ENCODE peak calls at places on chromosomes 11 and 22, in six cellular contexts. V, M, D, K, P and W are unnamed samples.

GRCh38 chr11:108319541-108320145 is 96.8 kb downstream of the ATM start:
- DNase-seq in M (no peak), V (peak), D (no peak), K (no peak), P (peak), W (no peak)

GRCh38 chr11:4448995-4449394 is at the start of gene OR52K2:
- DNase-seq in V (no peak), D (no peak), M (no peak), K (no peak), P (no peak), W (no peak)

GRCh38 chr22:38744981-38745380 is 10.8 kb downstream of the SUN2 start:
- DNase-seq in D (no peak), K (no peak), V (no peak), M (no peak), P (no peak), W (no peak)

GRCh38 chr22:23113067-23113846 is 28.5 kb downstream of the RSPH14 start:
- DNase-seq in M (no peak), V (peak), K (no peak), P (peak), D (no peak), W (no peak)

GRCh38 chr11:119680899-119681370 is 48.1 kb downstream of the NECTIN1 start:
- DNase-seq in V (no peak), K (no peak), P (peak), D (no peak), M (peak), W (peak)

GRCh38 chr11:66676931-66677598 is 622 bp downstream of the RBM4B start:
- DNase-seq in M (no peak), K (no peak), D (no peak), V (peak), P (peak), W (no peak)

GRCh38 chr11:44315947-44316387 is 6.0 kb upstream of the ALX4 start:
- DNase-seq in M (no peak), K (no peak), V (peak), D (no peak), P (peak), W (no peak)

GRCh38 chr11:72781313-72782080 is 12.3 kb downstream of the STARD10 start:
- DNase-seq in K (no peak), M (no peak), D (no peak), P (no peak), V (no peak), W (peak)

GRCh38 chr22:17035246-17035645 is 27.2 kb upstream of the GAB4 start:
- DNase-seq in V (no peak), D (no peak), P (no peak), K (no peak), M (no peak), W (no peak)

GRCh38 chr11:46210133-46210636 is 67.3 kb upstream of the CREB3L1 start:
- DNase-seq in P (peak), D (no peak), M (no peak), V (peak), K (no peak), W (no peak)

GRCh38 chr11:114815761-114816160 is 137.4 kb downstream of the NXPE2 start:
- DNase-seq in V (no peak), M (no peak), D (no peak), K (no peak), P (no peak), W (no peak)

GRCh38 chr11:114812698-114813097 is 134.4 kb downstream of the NXPE2 start:
- DNase-seq in D (no peak), K (no peak), V (no peak), P (no peak), M (no peak), W (no peak)

GRCh38 chr11:114811971-114812370 is 133.6 kb downstream of the NXPE2 start:
- DNase-seq in V (no peak), K (no peak), M (no peak), P (no peak), D (no peak), W (no peak)

GRCh38 chr11:114813216-114813615 is 134.9 kb downstream of the NXPE2 start:
- DNase-seq in V (no peak), D (no peak), K (no peak), M (no peak), P (no peak), W (no peak)

DNA sequence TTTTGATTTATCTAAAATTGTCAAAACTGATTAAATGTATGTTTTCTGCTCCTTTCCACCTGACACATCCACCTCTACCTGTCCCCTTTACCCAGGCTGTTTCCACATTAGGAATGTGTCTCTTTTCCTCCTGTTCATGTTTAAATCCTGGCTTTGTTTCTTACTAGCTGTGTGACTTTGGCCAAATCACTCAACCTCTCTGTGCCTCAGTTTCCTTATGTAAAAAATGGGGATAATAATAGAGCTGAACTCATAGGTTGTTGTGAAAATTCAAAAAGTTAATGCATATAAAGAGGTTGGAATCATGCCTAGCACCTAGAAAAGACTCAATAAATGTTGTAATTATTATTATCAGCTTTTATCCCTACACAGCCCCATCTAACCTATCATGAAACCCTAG is 136.8 kb downstream of the NXPE2 start:
- DNase-seq in V (no peak), M (no peak), D (no peak), P (no peak), K (no peak), W (no peak)
- TF ChIP-seq CTCF in V (no peak), M (no peak), D (no peak), P (no peak), K (no peak), W (no peak)

DNA sequence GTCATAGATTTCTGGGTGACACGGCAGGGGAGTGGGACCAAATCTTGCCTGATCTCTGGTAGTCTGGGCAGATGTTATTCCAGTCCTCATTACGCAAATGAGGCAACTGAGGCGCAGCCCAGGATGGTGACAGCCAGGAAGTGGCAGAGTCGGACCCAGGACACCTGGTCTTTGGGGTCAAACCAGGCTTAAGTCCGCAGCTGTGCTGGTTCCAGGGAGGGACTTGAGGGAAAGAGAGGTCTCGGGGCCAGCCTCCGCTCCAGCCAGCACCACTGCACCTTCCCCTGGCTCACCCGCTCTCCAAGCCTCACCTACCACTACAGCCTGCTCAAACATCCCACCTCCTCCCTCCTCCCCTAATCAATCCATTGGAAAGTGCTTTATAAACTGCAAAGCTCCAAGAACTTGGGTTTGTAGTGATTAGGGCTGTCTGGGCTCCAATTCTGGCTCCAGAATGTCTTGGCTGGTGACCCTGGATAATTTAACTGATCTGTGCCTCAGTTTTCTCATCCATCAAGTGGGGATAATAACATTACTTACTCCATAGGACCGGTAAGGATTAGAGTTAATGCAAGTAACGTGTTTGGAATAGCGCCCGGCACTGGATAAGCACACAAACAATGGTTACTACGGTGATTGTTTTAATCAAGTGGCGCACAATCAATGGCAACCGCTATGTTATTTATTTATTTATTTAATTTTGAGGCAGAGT is 526 bp upstream of the PNPLA5 start:
- DNase-seq in K (no peak), M (no peak), V (no peak), D (no peak), P (no peak), W (no peak)
- TF ChIP-seq CTCF in K (no peak), M (no peak), V (no peak), D (no peak), P (no peak), W (no peak)

DNA sequence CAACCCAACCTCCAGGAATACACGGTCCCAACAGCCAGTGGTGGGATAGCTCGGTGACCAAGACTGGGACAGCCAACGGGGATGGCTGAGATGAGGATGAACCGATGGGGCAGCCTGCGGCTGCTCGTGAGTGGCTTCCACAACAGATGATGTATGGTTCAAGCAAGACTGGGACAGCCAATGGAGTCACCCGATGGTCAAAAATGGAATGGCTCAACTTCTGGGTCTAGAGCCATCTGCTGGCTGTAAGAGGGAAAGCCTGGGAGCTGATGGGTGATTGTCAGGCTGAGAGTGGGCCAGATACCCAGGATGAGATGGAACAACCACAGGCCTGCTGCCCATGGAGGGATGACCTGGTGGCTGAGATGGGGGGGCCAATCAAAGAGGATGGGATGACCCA is 35.5 kb downstream of the SYT7 start:
- DNase-seq in K (no peak), M (no peak), D (no peak), P (no peak), V (no peak), W (no peak)
- TF ChIP-seq CTCF in K (no peak), M (no peak), D (no peak), P (peak), V (peak), W (peak)

GRCh38 chr22:27597703-27598444 is 203.7 kb downstream of the MN1 start:
- DNase-seq in V (no peak), P (no peak), M (no peak), K (no peak), D (no peak), W (no peak)
- TF ChIP-seq CTCF in V (no peak), P (no peak), M (no peak), K (no peak), D (no peak), W (no peak)

DNA sequence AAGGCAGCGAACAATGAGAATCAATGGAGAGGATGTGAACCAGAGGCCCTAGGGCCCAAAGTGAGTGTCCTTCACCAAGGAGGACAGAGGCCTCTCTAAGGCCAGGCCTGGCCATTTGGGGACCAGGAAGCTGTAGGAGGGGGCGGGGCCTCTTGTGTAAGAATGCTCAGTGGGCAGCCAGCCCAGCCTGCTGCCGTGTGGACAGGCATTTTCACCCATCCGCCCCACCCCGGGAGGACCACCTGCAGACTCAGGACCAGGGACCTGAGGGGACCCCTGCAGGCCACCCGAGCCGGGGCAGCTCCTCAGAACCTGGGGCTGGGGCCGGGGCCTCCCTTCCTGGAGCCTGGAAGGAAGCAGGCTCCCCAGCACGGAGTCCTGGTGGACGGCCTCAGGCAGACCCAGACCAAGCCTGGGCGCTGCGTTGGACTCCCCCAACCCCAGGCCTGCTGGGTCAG is 1.7 kb upstream of the TRABD start:
- DNase-seq in V (peak), D (no peak), P (peak), M (no peak), K (peak), W (peak)
- TF ChIP-seq CTCF in V (no peak), D (no peak), P (no peak), M (no peak), K (no peak), W (peak)

GRCh38 chr22:46568102-46568809 is 30.8 kb upstream of the CELSR1 start:
- DNase-seq in D (no peak), M (no peak), V (no peak), P (no peak), K (no peak), W (no peak)
- TF ChIP-seq CTCF in D (no peak), M (no peak), V (peak), P (no peak), K (no peak), W (no peak)

GRCh38 chr11:58744988-58745704 is 13.4 kb upstream of the GLYAT start:
- DNase-seq in M (no peak), D (no peak), K (no peak), P (no peak), V (no peak), W (no peak)

GRCh38 chr11:58742140-58742539 is 10.4 kb upstream of the GLYAT start:
- DNase-seq in K (no peak), V (no peak), P (no peak), M (no peak), D (no peak), W (no peak)

GRCh38 chr11:58745705-58746364 is 14.1 kb upstream of the GLYAT start:
- DNase-seq in V (peak), M (no peak), K (no peak), D (no peak), P (no peak), W (no peak)

GRCh38 chr11:58741127-58741526 is 9.4 kb upstream of the GLYAT start:
- DNase-seq in D (no peak), P (no peak), K (no peak), V (no peak), M (no peak), W (no peak)

DNA sequence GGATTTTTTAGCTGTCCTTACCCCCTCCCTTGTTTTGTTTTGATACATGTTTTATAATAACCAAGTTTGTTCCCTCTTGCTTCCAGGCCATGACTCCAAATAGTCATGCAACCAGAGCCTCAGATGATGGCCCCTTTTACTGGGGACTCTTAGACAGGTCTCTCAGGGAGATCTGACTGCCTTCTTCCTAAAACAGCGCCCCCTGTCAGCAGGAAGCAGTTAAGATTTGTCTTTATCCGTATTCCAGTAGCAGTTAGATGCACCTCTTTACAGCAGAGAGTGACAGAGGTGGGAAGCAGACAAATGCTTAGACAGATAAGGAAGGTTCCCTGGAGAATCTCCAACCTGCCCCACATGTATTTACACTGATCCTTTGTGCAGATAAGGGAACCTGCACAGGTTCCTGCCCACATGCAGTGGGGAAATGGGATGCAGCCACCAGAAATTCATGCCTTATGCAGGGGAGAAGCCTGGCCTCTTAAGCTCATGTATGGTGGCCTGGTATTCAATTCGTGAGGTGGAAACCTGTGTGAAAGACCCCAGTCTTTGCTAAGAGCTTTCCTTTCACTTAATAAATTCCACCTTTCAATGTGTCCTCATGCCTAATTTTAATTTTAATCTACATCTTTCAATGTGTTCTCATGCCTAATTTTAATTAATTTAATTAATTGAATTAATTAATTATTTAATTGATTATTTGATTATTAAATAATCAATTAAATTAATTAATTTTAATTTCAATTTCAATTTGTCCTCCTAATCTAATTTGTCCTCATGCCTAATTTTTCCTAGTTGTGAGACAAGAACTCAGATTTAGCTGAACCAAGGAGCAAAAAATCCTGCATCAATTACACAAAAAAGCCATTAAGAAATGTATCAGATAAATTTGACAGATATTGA is 11.5 kb upstream of the GLYAT start:
- DNase-seq in M (no peak), V (no peak), D (no peak), K (no peak), P (no peak), W (no peak)
- TF ChIP-seq CTCF in M (no peak), V (no peak), D (no peak), K (no peak), P (no peak), W (no peak)

DNA sequence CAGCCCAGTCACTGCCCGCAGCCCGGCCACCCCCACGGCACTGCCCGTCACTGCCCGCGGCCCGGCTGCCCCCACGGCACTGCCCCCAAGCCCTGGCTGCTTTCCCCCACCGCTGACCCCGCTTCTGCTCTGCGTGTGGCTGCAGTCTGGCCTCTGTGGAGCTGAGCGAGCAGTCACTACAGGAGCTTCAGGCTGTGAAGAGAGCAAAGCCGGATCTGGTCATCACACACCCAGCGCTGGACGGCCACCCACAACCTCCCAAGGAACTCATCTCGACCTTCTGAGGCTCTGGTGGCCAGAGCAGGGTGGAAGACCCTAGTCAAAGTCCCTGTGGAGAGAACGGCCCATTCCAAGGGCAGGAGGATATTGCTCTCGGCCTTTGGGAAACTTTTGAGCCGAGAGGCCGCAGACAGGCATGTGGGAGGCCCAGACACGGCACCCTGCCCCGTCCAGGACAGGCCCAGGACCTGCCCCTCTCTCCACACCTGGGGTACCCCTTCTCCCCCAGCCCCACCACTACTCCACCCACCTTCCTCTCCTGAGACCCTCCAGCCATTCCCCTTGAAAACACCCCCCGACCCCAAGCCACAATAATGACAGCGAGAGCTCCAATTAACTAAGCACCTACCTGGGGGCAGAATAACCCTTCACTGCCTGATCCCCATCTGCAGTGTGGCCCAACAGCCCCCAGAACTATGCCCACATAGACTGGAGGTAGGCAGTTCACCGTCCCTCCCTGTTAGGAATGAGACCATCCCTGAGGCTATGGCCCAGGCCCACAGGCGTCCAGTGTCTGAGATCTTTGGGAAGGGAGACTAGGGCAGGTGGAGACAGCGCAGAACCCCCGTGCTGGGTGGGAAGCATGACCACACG is 3.7 kb upstream of the PGGHG start:
- DNase-seq in K (no peak), V (no peak), D (no peak), P (no peak), M (no peak), W (no peak)
- TF ChIP-seq CTCF in K (no peak), V (no peak), D (no peak), P (no peak), M (no peak), W (no peak)

GRCh38 chr11:60916669-60917206 is 2.8 kb downstream of the TMEM109 start:
- DNase-seq in V (no peak), M (no peak), K (no peak), D (no peak), P (no peak), W (no peak)

GRCh38 chr11:60913793-60914619 is at the start of gene TMEM109:
- DNase-seq in D (peak), K (peak), M (peak), V (peak), P (peak), W (peak)

GRCh38 chr11:60917267-60917666 is 3.3 kb downstream of the TMEM109 start:
- DNase-seq in P (no peak), V (no peak), D (no peak), M (no peak), K (no peak), W (no peak)

GRCh38 chr11:60914620-60915249 is 777 bp downstream of the TMEM109 start:
- DNase-seq in K (no peak), D (no peak), M (no peak), V (peak), P (peak), W (no peak)

GRCh38 chr11:60915250-60915914 is 1.4 kb downstream of the TMEM109 start:
- DNase-seq in D (no peak), V (peak), P (peak), K (peak), M (peak), W (peak)
- TF ChIP-seq CTCF in D (peak), V (peak), P (peak), K (peak), M (no peak), W (no peak)

GRCh38 chr11:8311366-8311765 is 47.7 kb upstream of the LMO1 start:
- DNase-seq in V (no peak), K (no peak), M (no peak), P (no peak), D (no peak), W (no peak)

GRCh38 chr11:8310743-8311298 is 47.1 kb upstream of the LMO1 start:
- DNase-seq in K (no peak), M (no peak), P (no peak), V (no peak), D (no peak), W (no peak)

GRCh38 chr11:8309311-8309710 is 45.6 kb upstream of the LMO1 start:
- DNase-seq in M (no peak), P (no peak), K (no peak), D (no peak), V (no peak), W (no peak)

GRCh38 chr11:8307601-8308000 is 43.9 kb upstream of the LMO1 start:
- DNase-seq in P (no peak), V (no peak), K (no peak), D (no peak), M (no peak), W (no peak)

DNA sequence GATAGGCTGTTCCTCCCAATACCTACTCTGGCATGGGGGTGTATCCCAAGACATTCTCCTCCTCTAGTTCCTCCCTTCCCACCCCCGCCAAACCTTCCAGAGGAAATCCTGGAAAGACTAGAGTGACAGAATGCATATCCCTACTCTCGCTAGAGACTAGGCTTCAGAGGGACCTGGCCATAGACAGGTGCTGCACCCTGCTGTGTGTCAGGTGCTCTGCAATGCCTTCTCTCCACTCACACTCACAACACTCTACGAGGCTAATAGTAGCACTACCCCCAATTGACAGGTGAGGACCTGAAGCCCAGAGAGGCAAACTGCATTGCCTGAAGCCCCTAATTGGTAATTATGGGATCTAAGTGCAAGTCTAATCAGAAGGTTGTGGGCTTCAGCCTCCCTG is 46.2 kb upstream of the LMO1 start:
- DNase-seq in P (no peak), V (no peak), M (no peak), D (no peak), K (no peak), W (no peak)
- TF ChIP-seq CTCF in P (no peak), V (no peak), M (no peak), D (no peak), K (no peak), W (peak)